ENCODE peak calls at places on chromosome X, in eight cellular contexts. K is upper lobe of left lung, N is SK-N-SH, E is spleen, C is GM23338, H is HCT116, L is GM12878, T is suprapubic skin. I is an unnamed sample. For H3K4me1, the result is how much of the 10 kb centered on the place peaks cover.

GRCh38 chrX:69128573-69128972 is 36.7 kb downstream of the PJA1 start:
- DNase-seq in N (peak), E (no peak), H (no peak), K (no peak), C (peak), L (no peak), T (no peak), I (no peak)

GRCh38 chrX:22325091-22325490 is 52.4 kb downstream of the CBLL2 start:
- DNase-seq in H (no peak), L (no peak), T (no peak), K (no peak), C (no peak), E (no peak), N (no peak), I (no peak)

GRCh38 chrX:3609800-3610199 is 103.6 kb downstream of the PRKX start:
- DNase-seq in C (no peak), K (no peak), T (no peak), N (no peak), L (no peak), H (no peak), E (no peak), I (no peak)

GRCh38 chrX:52574416-52575275 is 57.8 kb upstream of the XAGE1B start:
- DNase-seq in E (no peak), H (peak), L (peak), N (peak), T (no peak), K (no peak), C (peak), I (no peak)

GRCh38 chrX:30939928-30940327 is 50.9 kb upstream of the TAB3 start:
- DNase-seq in L (no peak), C (no peak), T (no peak), K (no peak), N (no peak), H (no peak), E (no peak), I (no peak)

GRCh38 chrX:118560380-118560932 is 64.8 kb downstream of the DOCK11 start:
- DNase-seq in C (peak), N (no peak), T (no peak), K (no peak), L (no peak), H (no peak), E (no peak), I (no peak)

GRCh38 chrX:49192722-49193328 is 6.7 kb upstream of the PRICKLE3 start:
- DNase-seq in H (no peak), C (peak), N (no peak), E (no peak), L (no peak), T (no peak), K (no peak), I (no peak)

GRCh38 chrX:72498782-72499181 is 73.9 kb downstream of the HDAC8 start:
- DNase-seq in N (no peak), C (peak), T (no peak), L (peak), E (no peak), H (no peak), K (no peak), I (no peak)

GRCh38 chrX:10157032-10157341 is 212 bp downstream of the CLCN4 start:
- DNase-seq in N (no peak), T (no peak), E (no peak), H (no peak), C (no peak), L (no peak), K (no peak), I (no peak)

GRCh38 chrX:45240334-45240733 is 39.7 kb upstream of the DIPK2B start:
- DNase-seq in K (no peak), T (no peak), L (no peak), H (no peak), E (no peak), N (no peak), C (peak), I (no peak)

GRCh38 chrX:14963447-14964236 is 90.4 kb downstream of the MOSPD2 start:
- DNase-seq in L (no peak), C (no peak), N (no peak), K (no peak), E (no peak), T (no peak), H (peak), I (no peak)

GRCh38 chrX:153597351-153597750 is 1.6 kb downstream of the CCNQ start:
- DNase-seq in H (no peak), T (no peak), L (no peak), E (peak), C (no peak), K (no peak), N (no peak), I (no peak)

GRCh38 chrX:24899391-24899790 is 116.4 kb downstream of the ARX start:
- DNase-seq in E (no peak), L (no peak), N (no peak), H (no peak), K (no peak), T (no peak), C (no peak), I (no peak)

GRCh38 chrX:104136241-104137019 is 20.4 kb downstream of the SLC25A53 start:
- DNase-seq in C (peak), L (peak), H (peak), E (no peak), K (peak), N (peak), T (no peak), I (peak)

GRCh38 chrX:40097101-40097491 is 662 bp downstream of the BCOR start:
- DNase-seq in E (no peak), L (no peak), N (peak), T (no peak), K (no peak), C (no peak), H (no peak), I (no peak)

GRCh38 chrX:11864171-11864570 is 106.1 kb downstream of the MSL3 start:
- DNase-seq in H (no peak), E (no peak), T (no peak), N (no peak), C (no peak), L (no peak), K (no peak), I (no peak)

GRCh38 chrX:121146059-121146628 is 98.7 kb downstream of the GLUD2 start:
- DNase-seq in H (no peak), C (no peak), L (no peak), K (no peak), E (no peak), T (no peak), N (no peak), I (no peak)

GRCh38 chrX:50157545-50158125 is 43.2 kb downstream of the AKAP4 start:
- DNase-seq in E (no peak), H (no peak), L (no peak), K (no peak), N (no peak), T (no peak), C (no peak), I (no peak)

GRCh38 chrX:7117587-7117986 is 29.9 kb upstream of the STS start:
- DNase-seq in C (peak), N (no peak), H (no peak), E (no peak), T (no peak), L (no peak), K (no peak), I (no peak)

GRCh38 chrX:153557618-153558017 is 40.2 kb downstream of the ATP2B3 start:
- DNase-seq in L (no peak), C (no peak), K (no peak), E (no peak), N (no peak), T (no peak), H (no peak), I (no peak)

GRCh38 chrX:27976284-27976683 is 5.0 kb downstream of the DCAF8L1 start:
- DNase-seq in N (no peak), C (no peak), K (no peak), E (no peak), L (no peak), H (no peak), T (no peak), I (no peak)

GRCh38 chrX:27915617-27916016 is 65.6 kb downstream of the DCAF8L1 start:
- DNase-seq in N (no peak), L (peak), C (no peak), T (no peak), E (no peak), H (no peak), K (peak), I (no peak)

GRCh38 chrX:66635360-66635759 is 3.5 kb downstream of the EDA2R start:
- DNase-seq in K (no peak), C (no peak), L (no peak), H (no peak), T (no peak), E (no peak), N (no peak), I (no peak)

GRCh38 chrX:87265518-87265917 is 252.1 kb upstream of the KLHL4 start:
- DNase-seq in K (no peak), E (no peak), T (no peak), H (no peak), L (no peak), N (no peak), C (no peak), I (no peak)

GRCh38 chrX:69034451-69034850 is 130.8 kb downstream of the PJA1 start:
- DNase-seq in L (no peak), E (no peak), H (no peak), T (no peak), K (no peak), C (no peak), N (no peak), I (no peak)

GRCh38 chrX:1262369-1262768 is 6.2 kb upstream of the CSF2RA start:
- DNase-seq in N (no peak), K (no peak), T (no peak), H (no peak), L (no peak), E (peak), C (peak), I (no peak)

GRCh38 chrX:66015152-66015827 is 24.6 kb downstream of the VSIG4 start:
- DNase-seq in C (no peak), E (peak), T (no peak), K (peak), L (peak), H (no peak), N (no peak), I (no peak)

GRCh38 chrX:97740886-97741285 is 857.2 kb downstream of the RPA4 start:
- DNase-seq in K (no peak), E (no peak), C (no peak), L (no peak), T (no peak), H (no peak), N (no peak), I (no peak)

GRCh38 chrX:139008185-139008584 is 296.7 kb upstream of the FGF13 start:
- DNase-seq in T (no peak), C (no peak), N (no peak), H (no peak), L (no peak), E (no peak), K (no peak), I (no peak)

GRCh38 chrX:125436855-125437254 is 117.2 kb downstream of the TEX13C start:
- DNase-seq in L (no peak), K (no peak), T (no peak), C (peak), H (no peak), N (no peak), E (no peak), I (no peak)

GRCh38 chrX:134753185-134754008 is 95.1 kb upstream of the PLAC1 start:
- DNase-seq in K (no peak), E (no peak), C (no peak), H (no peak), N (no peak), T (no peak), L (no peak), I (no peak)

GRCh38 chrX:12890467-12890866 is 16.0 kb upstream of the TLR8 start:
- DNase-seq in T (no peak), H (no peak), C (no peak), L (peak), K (no peak), E (no peak), N (no peak), I (no peak)

GRCh38 chrX:99705696-99706095 is 704.4 kb downstream of the PCDH19 start:
- DNase-seq in N (no peak), E (no peak), L (no peak), H (no peak), K (no peak), C (no peak), T (no peak), I (no peak)

GRCh38 chrX:47380268-47380667 is 9.9 kb downstream of the ZNF157 start:
- DNase-seq in E (peak), H (no peak), K (peak), T (no peak), L (peak), C (no peak), N (no peak), I (no peak)

GRCh38 chrX:96884027-96884426 is 319 bp downstream of the RPA4 start:
- DNase-seq in L (no peak), C (no peak), T (no peak), H (no peak), N (no peak), K (no peak), E (peak), I (no peak)

GRCh38 chrX:19514791-19515614 is at the start of gene MAP3K15:
- DNase-seq in N (peak), K (peak), C (peak), L (no peak), T (no peak), H (no peak), E (peak), I (no peak)

GRCh38 chrX:56793533-56794320 is 64.7 kb downstream of the NBDY start:
- DNase-seq in L (no peak), T (no peak), N (peak), H (no peak), E (peak), C (no peak), K (peak), I (peak)

GRCh38 chrX:1086444-1087409 is 125.7 kb downstream of the CRLF2 start:
- DNase-seq in N (no peak), K (no peak), H (peak), L (no peak), C (no peak), E (no peak), T (no peak), I (no peak)

GRCh38 chrX:74251006-74251930 is 52.7 kb upstream of the ZCCHC13 start:
- DNase-seq in H (no peak), E (no peak), T (no peak), L (no peak), N (no peak), C (no peak), K (peak), I (no peak)
- TF ChIP-seq POLR2AphosphoS5 in H (no peak), E (no peak), T (no peak), L (no peak), N (no peak), C (no peak), K (no peak), I (no peak)

DNA sequence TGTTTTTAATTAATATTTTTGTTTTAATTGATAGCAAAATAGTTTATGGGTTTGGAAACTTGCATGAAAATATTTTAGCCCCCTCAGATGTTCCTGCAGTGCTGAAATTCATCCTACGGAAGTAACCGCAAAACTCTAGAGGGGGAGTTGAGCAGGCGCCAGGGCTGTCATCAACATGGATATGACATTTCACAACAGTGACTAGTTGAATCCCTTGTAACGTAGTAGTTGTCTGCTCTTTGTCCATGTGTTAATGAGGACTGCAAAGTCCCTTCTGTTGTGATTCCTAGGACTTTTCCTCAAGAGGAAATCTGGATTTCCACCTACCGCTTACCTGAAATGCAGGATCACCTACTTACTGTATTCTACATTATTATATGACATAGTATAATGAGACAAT is 40.4 kb downstream of the MAP7D3 start:
- DNase-seq in N (no peak), H (no peak), E (no peak), C (no peak), T (no peak), K (no peak), L (no peak), I (no peak)
- H3K4me1 ChIP-seq in N (under half), H (under half), E (under half), C (under half), T (under half), K (under half), L (under half), I (under half)

GRCh38 chrX:41198410-41198809 is 113.2 kb downstream of the USP9X start:
- DNase-seq in T (no peak), H (no peak), L (no peak), E (no peak), K (no peak), N (no peak), C (no peak), I (no peak)
- H3K27ac ChIP-seq in T (no peak), H (no peak), L (no peak), E (no peak), K (no peak), N (no peak), C (no peak), I (no peak)

GRCh38 chrX:115589419-115589818 is 28.4 kb downstream of the PLS3 start:
- DNase-seq in L (no peak), H (no peak), T (no peak), C (no peak), K (no peak), E (no peak), N (no peak), I (no peak)

GRCh38 chrX:115591420-115591819 is 30.4 kb downstream of the PLS3 start:
- DNase-seq in E (no peak), T (no peak), K (no peak), L (no peak), H (no peak), C (no peak), N (no peak), I (no peak)

GRCh38 chrX:115591856-115592842 is 31.2 kb downstream of the PLS3 start:
- DNase-seq in K (no peak), N (no peak), T (no peak), E (no peak), C (no peak), H (no peak), L (no peak), I (no peak)

GRCh38 chrX:115595049-115595448 is 34.1 kb downstream of the PLS3 start:
- DNase-seq in T (no peak), H (no peak), L (no peak), K (no peak), N (no peak), E (no peak), C (no peak), I (no peak)

GRCh38 chrX:115592997-115593734 is 32.2 kb downstream of the PLS3 start:
- DNase-seq in L (no peak), N (no peak), E (no peak), H (no peak), T (no peak), C (peak), K (no peak), I (no peak)
- TF ChIP-seq POLR2AphosphoS5 in L (no peak), N (no peak), E (no peak), H (no peak), T (no peak), C (no peak), K (no peak), I (no peak)

GRCh38 chrX:32392655-32393054 is 818.7 kb downstream of the DMD start:
- DNase-seq in H (no peak), T (no peak), C (no peak), N (no peak), K (no peak), L (no peak), E (no peak), I (no peak)
- H3K4me1 ChIP-seq in H (under half), T (under half), C (under half), N (under half), K (under half), L (under half), E (under half), I (under half)

GRCh38 chrX:16882702-16883486 is 12.7 kb upstream of the RBBP7 start:
- DNase-seq in N (peak), E (peak), H (peak), T (peak), L (peak), K (peak), C (peak), I (peak)

GRCh38 chrX:16883487-16883804 is 13.3 kb upstream of the RBBP7 start:
- DNase-seq in N (no peak), E (no peak), T (no peak), C (no peak), K (no peak), L (no peak), H (no peak), I (no peak)

GRCh38 chrX:16876696-16877095 is 6.5 kb upstream of the RBBP7 start:
- DNase-seq in C (no peak), K (no peak), E (no peak), N (no peak), T (no peak), L (no peak), H (no peak), I (no peak)

GRCh38 chrX:16885628-16886027 is 15.5 kb upstream of the RBBP7 start:
- DNase-seq in H (no peak), C (no peak), L (no peak), T (no peak), E (no peak), K (no peak), N (no peak), I (no peak)

DNA sequence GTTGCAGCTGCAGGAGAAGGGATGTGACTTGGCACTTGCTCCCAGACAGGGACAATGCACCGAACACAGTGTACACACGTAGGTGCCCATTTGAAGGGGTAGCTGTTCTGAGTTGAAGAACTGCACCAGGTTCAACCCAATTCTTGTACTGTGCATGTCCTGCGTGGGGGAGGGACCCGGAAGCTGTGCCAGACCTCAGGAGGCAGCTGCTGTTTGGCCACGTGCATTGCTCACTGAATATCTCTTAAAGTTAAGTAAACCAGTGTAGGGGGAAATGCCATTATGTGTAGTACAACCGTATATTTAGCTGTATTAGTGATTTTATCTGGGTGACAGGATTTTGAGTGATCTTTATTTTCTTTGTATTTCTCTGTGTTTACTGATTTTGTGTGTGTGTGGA is 12.0 kb upstream of the RBBP7 start:
- DNase-seq in H (no peak), C (no peak), K (peak), E (peak), N (peak), L (no peak), T (no peak), I (no peak)
- H3K27ac ChIP-seq in H (peak), C (no peak), K (no peak), E (peak), N (no peak), L (no peak), T (peak), I (peak)

GRCh38 chrX:38999967-39000745 is 198.9 kb downstream of the MID1IP1 start:
- DNase-seq in L (no peak), K (no peak), T (no peak), H (no peak), C (no peak), N (peak), E (no peak), I (no peak)

GRCh38 chrX:38999099-38999498 is 197.8 kb downstream of the MID1IP1 start:
- DNase-seq in T (no peak), E (no peak), C (no peak), H (no peak), N (no peak), K (no peak), L (no peak), I (no peak)

GRCh38 chrX:39002466-39002865 is 201.2 kb downstream of the MID1IP1 start:
- DNase-seq in E (no peak), H (no peak), T (no peak), N (no peak), C (no peak), L (no peak), K (no peak), I (no peak)

GRCh38 chrX:39000802-39001201 is 199.5 kb downstream of the MID1IP1 start:
- DNase-seq in K (no peak), L (no peak), T (no peak), C (no peak), N (peak), H (no peak), E (no peak), I (no peak)
- TF ChIP-seq POLR2AphosphoS5 in K (no peak), L (no peak), T (no peak), C (no peak), N (no peak), H (no peak), E (no peak), I (no peak)

DNA sequence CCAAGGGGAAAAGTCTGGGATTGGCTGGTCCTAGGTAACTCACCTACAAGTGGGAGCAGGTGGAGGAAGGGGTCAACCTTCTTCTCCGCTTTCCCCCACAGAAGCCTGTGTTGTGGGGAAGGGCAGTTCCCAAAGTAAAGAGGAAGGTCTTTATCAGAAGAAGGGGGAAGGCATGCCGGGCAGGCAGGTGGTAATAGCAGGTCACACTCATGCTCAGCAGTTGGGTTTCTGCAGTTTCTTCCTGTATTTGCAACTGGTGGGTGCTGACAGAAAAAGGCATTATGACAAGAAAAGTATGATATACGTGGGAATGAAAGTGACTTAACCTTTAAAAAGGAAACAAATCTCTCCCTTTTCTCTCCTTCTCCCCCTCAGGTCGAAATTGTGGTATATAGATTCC is 3.6 kb downstream of the MTMR1 start:
- DNase-seq in C (no peak), E (peak), N (no peak), T (no peak), L (no peak), H (no peak), K (no peak), I (no peak)
- H3K4me1 ChIP-seq in C (under half), E (under half), N (under half), T (under half), L (under half), H (under half), K (under half), I (under half)